ENCODE peak calls at places on chromosomes 11 and 22, in ten cellular contexts. C, R, T, N, M, P, S, O, L and B are unnamed samples.
A peak's percentile ranks its signal among the peaks of the same experiment; 100 is the strongest.

GRCh38 chr11:77776455-77776854 is 44.1 kb downstream of the RSF1 start:
- DNase-seq in S (peak; percentile 21), T (no peak), C (no peak), P (no peak), R (no peak), L (no peak), M (no peak), O (no peak), N (peak; percentile 49), B (no peak)

GRCh38 chr11:92552942-92553341 is 328.3 kb downstream of the FAT3 start:
- DNase-seq in R (no peak), M (no peak), S (no peak), L (no peak), T (no peak), P (no peak), O (no peak), C (no peak), N (no peak), B (no peak)

GRCh38 chr11:7303146-7303545 is 51.4 kb downstream of the SYT9 start:
- DNase-seq in P (no peak), L (no peak), N (no peak), O (no peak), C (no peak), R (no peak), M (no peak), S (no peak), T (no peak), B (no peak)

GRCh38 chr11:134358853-134359490 is 27.2 kb downstream of the GLB1L2 start:
- DNase-seq in M (peak; percentile 51), R (no peak), O (peak; percentile 30), T (no peak), C (no peak), N (no peak), S (no peak), L (no peak), P (no peak), B (no peak)

GRCh38 chr22:24145446-24146189 is 35.7 kb upstream of the SUSD2 start:
- DNase-seq in O (no peak), L (no peak), M (no peak), P (no peak), R (no peak), T (no peak), C (no peak), S (no peak), N (peak; percentile 47), B (no peak)

GRCh38 chr11:2524446-2525165 is 79.8 kb downstream of the KCNQ1 start:
- DNase-seq in R (peak; percentile 26), O (no peak), L (peak; percentile 12), C (peak; percentile 8), S (no peak), N (no peak), M (peak; percentile 54), P (no peak), T (no peak), B (no peak)

GRCh38 chr11:70091651-70092050 is 13.5 kb downstream of the ANO1 start:
- DNase-seq in R (no peak), N (no peak), S (no peak), C (no peak), L (no peak), P (no peak), M (no peak), O (no peak), T (no peak), B (no peak)

GRCh38 chr11:78380615-78381029 is 37.0 kb downstream of the GAB2 start:
- DNase-seq in M (no peak), N (no peak), P (no peak), L (no peak), R (no peak), C (no peak), S (no peak), O (no peak), T (no peak), B (no peak)

GRCh38 chr11:82986491-82986890 is 85.0 kb downstream of the DDIAS start:
- DNase-seq in R (no peak), P (no peak), C (no peak), N (peak; percentile 63), M (no peak), S (no peak), T (no peak), O (no peak), L (no peak), B (no peak)

GRCh38 chr11:8258289-8258688 is 5.4 kb downstream of the LMO1 start:
- DNase-seq in O (peak; percentile 59), L (no peak), R (peak; percentile 11), M (peak; percentile 54), S (no peak), N (no peak), P (no peak), C (no peak), T (no peak), B (no peak)

DNA sequence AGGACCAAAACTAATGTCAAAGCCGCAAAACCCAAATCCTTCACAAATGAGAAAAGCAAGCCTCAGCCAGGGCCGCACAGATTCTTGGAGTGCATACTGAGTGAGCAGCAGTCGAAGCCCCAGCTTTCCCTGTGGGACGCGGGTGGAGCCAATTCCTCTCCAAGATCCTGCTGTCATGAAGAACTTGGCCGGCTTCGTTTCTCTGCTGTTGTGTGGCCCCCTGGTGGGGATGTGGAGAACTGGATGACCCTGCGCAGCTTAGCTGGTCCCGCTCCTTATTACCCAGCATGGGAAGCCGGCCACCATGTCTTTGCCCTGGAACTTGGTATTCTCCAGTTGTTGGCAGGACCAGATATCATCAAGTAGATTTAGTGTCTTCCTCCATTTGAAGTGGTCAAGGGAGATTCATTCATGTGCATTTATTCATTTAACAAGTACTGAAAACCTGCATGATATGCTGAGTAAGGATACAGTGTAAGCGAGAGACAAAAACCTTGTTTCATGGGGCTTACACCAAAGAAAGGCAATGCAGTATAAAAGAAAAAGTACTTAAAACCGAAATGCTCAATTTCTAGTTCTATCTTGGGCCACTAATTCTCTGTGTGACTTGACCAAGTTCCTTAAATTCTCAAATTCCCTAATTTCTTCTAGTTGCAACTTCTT is 56.8 kb upstream of the CRTAM start:
- DNase-seq in T (peak; percentile 95), C (peak; percentile 85), L (peak; percentile 83), N (peak; percentile 90), O (peak; percentile 90), R (peak; percentile 84), P (no peak), M (peak; percentile 95), S (peak; percentile 81), B (peak; percentile 98)
- TF ChIP-seq POLR2AphosphoS5 in T (no peak), C (no peak), L (peak; percentile 64), N (no peak), O (no peak), R (peak; percentile 56), P (no peak), M (peak; percentile 39), S (no peak), B (no peak)

DNA sequence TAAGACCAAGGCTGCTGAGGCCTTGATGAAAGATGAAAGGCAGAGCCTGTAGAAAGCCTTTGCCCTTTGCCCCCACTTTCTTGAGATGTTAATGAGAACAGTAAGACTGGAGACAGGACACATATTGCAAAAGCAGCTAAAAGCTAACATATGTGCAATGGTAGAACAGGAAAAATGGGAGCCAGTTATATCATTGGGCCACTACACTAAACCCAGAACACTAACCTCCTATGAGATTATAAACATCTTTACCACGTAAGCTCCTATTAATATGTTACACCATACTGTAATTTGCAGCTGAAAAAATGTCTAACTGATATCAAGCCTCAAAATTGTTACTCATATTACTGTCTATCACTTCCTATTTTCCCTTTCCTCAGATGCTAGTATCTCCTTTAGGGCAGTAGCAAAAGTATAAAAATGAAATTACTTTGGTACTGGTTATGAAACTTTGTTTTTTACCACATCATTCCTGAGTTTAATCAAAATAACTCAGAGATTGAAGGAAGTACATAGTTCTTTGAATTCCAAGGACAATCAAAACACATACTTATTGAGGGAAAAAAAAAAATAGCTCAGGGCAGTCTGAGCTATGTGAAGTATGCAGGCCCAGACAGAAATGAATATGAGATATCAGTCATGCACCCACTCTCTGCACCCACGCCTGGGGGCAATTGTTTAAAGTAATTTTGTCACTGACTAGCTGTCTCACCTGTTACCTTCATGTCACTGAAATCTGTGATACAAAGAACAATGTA is 9.1 kb downstream of the HPS5 start:
- DNase-seq in L (peak; percentile 54), P (no peak), N (peak; percentile 22), M (no peak), O (no peak), T (no peak), S (no peak), R (no peak), C (no peak), B (no peak)
- H3K27ac ChIP-seq in L (peak overlapping the region; percentile 91), P (peak overlapping the region; percentile 40), N (no peak overlapping the region), M (no peak overlapping the region), O (peak overlapping the region; percentile 85), T (no peak overlapping the region), S (peak overlapping the region; percentile 5), R (no peak overlapping the region), C (no peak overlapping the region), B (peak overlapping the region; percentile 22)

GRCh38 chr22:46073683-46074504 is 76.4 kb upstream of the PPARA start:
- DNase-seq in C (peak; percentile 50), O (peak; percentile 68), P (no peak), T (no peak), M (peak; percentile 89), R (peak; percentile 43), S (no peak), L (no peak), N (peak; percentile 53), B (no peak)
- TF ChIP-seq POLR2A in C (peak; percentile 57), O (no peak), P (no peak), T (no peak), M (peak; percentile 53), R (no peak), S (no peak), L (no peak), N (no peak), B (peak; percentile 24)

GRCh38 chr11:3827434-3828186 is 13.1 kb downstream of the RHOG start:
- DNase-seq in R (no peak), P (no peak), L (no peak), O (no peak), S (no peak), C (no peak), M (no peak), N (no peak), T (no peak), B (no peak)
- TF ChIP-seq POLR2AphosphoS5 in R (no peak), P (no peak), L (no peak), O (no peak), S (no peak), C (no peak), M (no peak), N (no peak), T (no peak), B (no peak)